ENCODE peak calls at places on chromosomes 2 and 18, in ten cellular contexts. R is mesenchymal stem cell, E is IMR-90, B is astrocyte, N is kidney, Y is fibroblast of lung, F is endodermal cell, L is neural progenitor cell, S is H1, P is trophoblast cell. M is an unnamed sample.

GRCh38 chr2:210954508-210954907 is 398.1 kb downstream of the CPS1 start:
- DNase-seq in R (no peak), E (no peak), B (no peak), N (no peak), Y (peak; percentile 2), F (no peak), L (no peak), S (no peak), P (no peak), M (no peak)

GRCh38 chr2:44120428-44120827 is 48.2 kb upstream of the PPM1B start:
- DNase-seq in R (peak; percentile 86), E (peak; percentile 93), B (peak; percentile 88), N (no peak), Y (peak; percentile 89), F (no peak), L (no peak), S (no peak), P (peak; percentile 21), M (peak; percentile 81)

GRCh38 chr2:203261326-203262159 is 22.7 kb downstream of the CYP20A1 start:
- DNase-seq in R (no peak), E (no peak), B (no peak), N (no peak), Y (no peak), F (peak; percentile 48), L (peak; percentile 4), S (no peak), P (no peak), M (no peak)

GRCh38 chr2:164430166-164430783 is 191.0 kb downstream of the GRB14 start:
- DNase-seq in R (peak; percentile 48), E (peak; percentile 38), B (peak; percentile 24), N (no peak), Y (peak; percentile 41), F (peak; percentile 78), L (peak; percentile 70), S (no peak), P (peak; percentile 54), M (peak; percentile 83)

GRCh38 chr2:215619022-215619958 is 183.4 kb upstream of the FN1 start:
- DNase-seq in R (peak; percentile 62), E (peak; percentile 67), B (peak; percentile 94), N (no peak), Y (peak; percentile 94), F (peak; percentile 82), L (peak; percentile 66), S (no peak), P (peak; percentile 85), M (peak; percentile 45)

GRCh38 chr18:74880706-74881289 is 283.1 kb downstream of the ZNF407 start:
- DNase-seq in R (no peak), E (no peak), B (no peak), N (no peak), Y (no peak), F (no peak), L (no peak), S (no peak), P (no peak), M (no peak)

GRCh38 chr2:33123216-33123615 is 176.5 kb downstream of the LTBP1 start:
- DNase-seq in R (no peak), E (peak; percentile 61), B (peak; percentile 64), N (no peak), Y (peak; percentile 67), F (no peak), L (no peak), S (no peak), P (peak; percentile 93), M (no peak)

GRCh38 chr2:164620873-164621760 is at the start of gene GRB14:
- DNase-seq in R (peak; percentile 19), E (no peak), B (no peak), N (peak; percentile 96), Y (peak; percentile 19), F (peak; percentile 94), L (peak; percentile 72), S (peak; percentile 62), P (peak; percentile 49), M (peak; percentile 46)

GRCh38 chr2:40797115-40797514 is 345.2 kb upstream of the SLC8A1 start:
- DNase-seq in R (no peak), E (peak; percentile 38), B (peak; percentile 18), N (no peak), Y (peak; percentile 38), F (no peak), L (no peak), S (no peak), P (no peak), M (peak; percentile 44)

DNA sequence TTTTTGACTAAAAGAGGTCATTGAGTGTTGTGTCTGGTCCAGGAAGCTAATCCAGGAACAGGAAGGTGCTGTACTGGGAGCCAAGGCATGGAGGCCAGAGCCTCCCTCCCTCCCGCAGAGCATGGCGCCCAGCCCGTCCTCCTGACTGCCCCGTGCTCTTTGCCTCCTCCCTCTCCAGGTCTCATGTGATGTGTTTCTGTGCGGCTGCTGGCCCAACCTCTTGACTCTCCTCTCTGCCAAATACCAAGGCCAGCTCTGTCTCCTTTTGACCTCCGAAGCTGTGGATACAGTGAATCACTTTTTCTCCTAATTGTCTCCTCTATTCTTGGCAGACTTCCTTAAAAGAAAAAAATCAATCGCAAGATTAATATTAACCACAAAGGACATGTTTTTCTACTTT is 284.1 kb downstream of the PHLPP1 start:
- DNase-seq in R (no peak), E (peak; percentile 26), B (peak; percentile 73), N (no peak), Y (peak; percentile 79), F (no peak), L (no peak), S (no peak), P (no peak), M (no peak)
- H3K4me3 ChIP-seq in R (no peak overlapping the region), E (no peak overlapping the region), B (no peak overlapping the region), N (no peak overlapping the region), Y (no peak overlapping the region), F (no peak overlapping the region), L (no peak overlapping the region), S (no peak overlapping the region), P (no peak overlapping the region), M (no peak overlapping the region)

GRCh38 chr18:4026542-4026941 is 428.6 kb downstream of the DLGAP1 start:
- DNase-seq in R (no peak), E (no peak), B (no peak), N (no peak), Y (no peak), F (no peak), L (no peak), S (no peak), P (no peak), M (no peak)

GRCh38 chr18:4020026-4020425 is 435.1 kb downstream of the DLGAP1 start:
- DNase-seq in R (no peak), E (no peak), B (no peak), N (no peak), Y (no peak), F (no peak), L (no peak), S (peak; percentile 5), P (no peak), M (no peak)

DNA sequence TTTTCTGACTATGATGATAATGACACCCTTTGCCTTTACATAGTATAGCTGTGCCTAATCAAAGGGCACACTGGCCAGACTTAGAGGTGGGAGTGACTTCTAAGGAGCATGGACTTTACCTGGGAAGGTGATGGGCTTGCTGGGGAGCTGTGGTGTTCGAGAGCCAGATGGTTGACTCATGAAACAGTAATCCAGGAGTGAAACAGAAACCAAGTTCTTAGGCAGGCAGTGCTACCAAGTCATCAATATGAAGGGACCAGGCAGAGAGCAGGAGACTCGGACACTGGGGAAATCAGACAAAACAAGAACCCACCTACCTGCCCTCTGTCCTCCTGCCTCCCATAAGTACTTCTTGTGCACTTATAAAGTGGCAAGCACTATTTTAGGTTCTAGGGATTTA is 430.4 kb downstream of the DLGAP1 start:
- DNase-seq in R (no peak), E (no peak), B (no peak), N (no peak), Y (no peak), F (no peak), L (no peak), S (no peak), P (no peak), M (no peak)
- H3K4me1 ChIP-seq in R (no peaks in the 10 kb centered on the region), E (no peaks in the 10 kb centered on the region), B (no peaks in the 10 kb centered on the region), N (no peaks in the 10 kb centered on the region), Y (no peaks in the 10 kb centered on the region), F (no peaks in the 10 kb centered on the region), L (no peaks in the 10 kb centered on the region), S (peaks cover under 1% of the 10 kb centered on the region), P (peaks cover 6% of the 10 kb centered on the region), M (no peaks in the 10 kb centered on the region)

DNA sequence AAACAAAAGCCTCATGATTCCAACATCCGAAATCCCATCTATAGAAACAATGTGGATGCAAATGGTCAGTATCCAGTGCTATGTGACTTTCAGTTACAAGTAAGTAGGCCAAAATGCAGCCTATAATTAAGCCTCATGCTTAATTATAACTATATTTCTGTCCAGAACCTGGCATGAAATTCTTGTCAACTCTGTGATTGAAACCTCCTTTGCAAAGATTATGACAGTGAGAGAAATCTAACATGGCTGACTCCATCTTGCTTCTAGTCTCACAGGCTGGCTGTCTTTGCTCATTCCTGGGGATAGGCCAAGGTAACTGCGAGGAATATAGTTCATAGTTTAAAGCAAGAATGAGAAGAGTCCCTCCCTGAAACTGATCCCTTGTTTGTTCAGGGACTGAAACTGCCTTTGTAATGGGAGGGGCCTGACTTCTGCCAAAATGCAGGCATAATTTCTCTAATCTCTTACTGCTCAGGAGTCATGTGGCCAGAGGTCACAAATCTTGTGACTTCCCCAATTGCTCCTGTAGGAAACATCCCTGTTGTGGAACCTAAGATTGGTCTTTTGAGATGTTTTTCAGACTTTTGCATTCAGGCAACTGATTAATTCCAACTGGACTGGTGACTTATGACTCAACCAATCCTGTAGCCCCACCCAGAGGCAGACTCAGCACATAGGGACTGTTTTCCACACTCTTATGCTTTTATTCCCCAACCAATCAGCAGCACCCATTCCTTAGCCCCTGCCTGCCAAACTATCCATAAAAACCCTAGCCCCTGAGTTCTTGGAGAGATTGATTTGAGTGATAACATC is 84.5 kb upstream of the TLK1 start:
- DNase-seq in R (peak; percentile 28), E (peak; percentile 44), B (peak; percentile 10), N (no peak), Y (peak; percentile 30), F (no peak), L (no peak), S (no peak), P (peak; percentile 47), M (peak; percentile 27)
- H3K9ac ChIP-seq in R (peak overlapping the region; percentile 91), E (no peak overlapping the region), B (no peak overlapping the region), N (no peak overlapping the region), Y (no peak overlapping the region), F (no peak overlapping the region), L (no peak overlapping the region), S (no peak overlapping the region), P (no peak overlapping the region), M (peak overlapping the region; percentile 56)

GRCh38 chr2:107760620-107761019 is 66.1 kb upstream of the RGPD4 start:
- DNase-seq in R (no peak), E (no peak), B (no peak), N (no peak), Y (no peak), F (no peak), L (no peak), S (no peak), P (no peak), M (no peak)

GRCh38 chr2:107751936-107752335 is 74.8 kb upstream of the RGPD4 start:
- DNase-seq in R (no peak), E (no peak), B (no peak), N (no peak), Y (no peak), F (no peak), L (no peak), S (no peak), P (no peak), M (no peak)

DNA sequence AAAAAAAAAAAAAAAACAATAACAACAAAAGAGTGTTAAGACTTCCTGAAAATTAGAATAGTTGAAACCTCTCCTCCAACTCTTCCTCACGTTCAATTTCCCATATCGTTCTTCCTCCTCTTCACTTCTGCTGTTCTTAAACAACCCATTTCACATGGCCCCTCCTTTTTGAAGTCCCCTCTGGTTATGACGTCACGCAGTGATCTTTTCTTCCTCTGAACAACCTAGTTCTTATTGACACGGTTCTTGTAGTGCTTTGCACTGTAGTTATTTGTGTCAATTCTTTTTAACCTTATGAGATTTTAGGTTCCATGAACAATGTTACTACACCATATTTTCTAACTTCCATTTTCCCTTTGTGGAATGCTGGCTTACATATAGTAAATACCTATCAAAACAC is 69.5 kb upstream of the RGPD4 start:
- DNase-seq in R (no peak), E (no peak), B (no peak), N (no peak), Y (no peak), F (no peak), L (no peak), S (no peak), P (no peak), M (no peak)
- H3K4me3 ChIP-seq in R (no peak overlapping the region), E (no peak overlapping the region), B (no peak overlapping the region), N (no peak overlapping the region), Y (no peak overlapping the region), F (no peak overlapping the region), L (no peak overlapping the region), S (no peak overlapping the region), P (no peak overlapping the region), M (no peak overlapping the region)

M was measured in adipocyte.